ENCODE peak calls at places on chromosome 19, in ten cellular contexts. One of them, this sample, is unnamed.

GRCh38 chr19:38735257-38735686 is 9.0 kb downstream of the CAPN12 start:
- DNase-seq in stomach: peak
- DNase-seq in fibroblast of pulmonary artery: no peak
- DNase-seq in cardiac fibroblast: no peak
- DNase-seq in uterus: peak
- DNase-seq in HCT116: no peak
- DNase-seq in upper lobe of left lung: peak
- DNase-seq in pancreas: peak
- DNase-seq in thyroid gland: no peak
- DNase-seq in GM23338: peak
- DNase-seq in this sample: peak

GRCh38 chr19:19817357-19817756 is 4.2 kb downstream of the ZNF506 start:
- DNase-seq in stomach: no peak
- DNase-seq in fibroblast of pulmonary artery: no peak
- DNase-seq in cardiac fibroblast: no peak
- DNase-seq in uterus: no peak
- DNase-seq in HCT116: no peak
- DNase-seq in upper lobe of left lung: no peak
- DNase-seq in pancreas: no peak
- DNase-seq in thyroid gland: no peak
- DNase-seq in GM23338: no peak
- DNase-seq in this sample: no peak

GRCh38 chr19:53057904-53058579 is 13.5 kb downstream of the ERVV-2 start:
- DNase-seq in stomach: no peak
- DNase-seq in fibroblast of pulmonary artery: no peak
- DNase-seq in cardiac fibroblast: no peak
- DNase-seq in uterus: no peak
- DNase-seq in HCT116: no peak
- DNase-seq in upper lobe of left lung: peak
- DNase-seq in pancreas: peak
- DNase-seq in thyroid gland: peak
- DNase-seq in GM23338: peak
- DNase-seq in this sample: no peak

GRCh38 chr19:32404939-32405430 is 585 bp upstream of the DPY19L3 start:
- DNase-seq in stomach: peak
- DNase-seq in fibroblast of pulmonary artery: peak
- DNase-seq in cardiac fibroblast: peak
- DNase-seq in uterus: peak
- DNase-seq in HCT116: no peak
- DNase-seq in upper lobe of left lung: peak
- DNase-seq in pancreas: peak
- DNase-seq in thyroid gland: peak
- DNase-seq in GM23338: no peak
- DNase-seq in this sample: peak

GRCh38 chr19:45515081-45515624 is 7.9 kb downstream of the VASP start:
- DNase-seq in stomach: no peak
- DNase-seq in fibroblast of pulmonary artery: no peak
- DNase-seq in cardiac fibroblast: no peak
- DNase-seq in uterus: no peak
- DNase-seq in HCT116: no peak
- DNase-seq in upper lobe of left lung: no peak
- DNase-seq in pancreas: no peak
- DNase-seq in thyroid gland: no peak
- DNase-seq in GM23338: no peak
- DNase-seq in this sample: peak

GRCh38 chr19:33459220-33459619 is 62.4 kb downstream of the PEPD start:
- DNase-seq in stomach: no peak
- DNase-seq in fibroblast of pulmonary artery: no peak
- DNase-seq in cardiac fibroblast: no peak
- DNase-seq in uterus: no peak
- DNase-seq in HCT116: no peak
- DNase-seq in upper lobe of left lung: no peak
- DNase-seq in pancreas: no peak
- DNase-seq in thyroid gland: no peak
- DNase-seq in GM23338: no peak
- DNase-seq in this sample: no peak

GRCh38 chr19:54325194-54325621 is 12.2 kb upstream of the LILRA5 start:
- DNase-seq in stomach: no peak
- DNase-seq in fibroblast of pulmonary artery: peak
- DNase-seq in cardiac fibroblast: peak
- DNase-seq in uterus: no peak
- DNase-seq in HCT116: peak
- DNase-seq in upper lobe of left lung: no peak
- DNase-seq in pancreas: no peak
- DNase-seq in thyroid gland: no peak
- DNase-seq in GM23338: peak
- DNase-seq in this sample: no peak

GRCh38 chr19:46621191-46622117 is 3.4 kb downstream of the PTGIR start:
- DNase-seq in stomach: no peak
- DNase-seq in fibroblast of pulmonary artery: no peak
- DNase-seq in cardiac fibroblast: no peak
- DNase-seq in uterus: no peak
- DNase-seq in HCT116: no peak
- DNase-seq in upper lobe of left lung: no peak
- DNase-seq in pancreas: peak
- DNase-seq in thyroid gland: no peak
- DNase-seq in GM23338: peak
- DNase-seq in this sample: no peak

GRCh38 chr19:7731218-7731595 is 703 bp downstream of the CLEC4G start:
- DNase-seq in stomach: no peak
- DNase-seq in fibroblast of pulmonary artery: no peak
- DNase-seq in cardiac fibroblast: no peak
- DNase-seq in uterus: no peak
- DNase-seq in HCT116: no peak
- DNase-seq in upper lobe of left lung: peak
- DNase-seq in pancreas: no peak
- DNase-seq in thyroid gland: no peak
- DNase-seq in GM23338: no peak
- DNase-seq in this sample: no peak

GRCh38 chr19:33386361-33386858 is 12.9 kb downstream of the CEBPG start:
- DNase-seq in stomach: no peak
- DNase-seq in fibroblast of pulmonary artery: no peak
- DNase-seq in cardiac fibroblast: no peak
- DNase-seq in uterus: no peak
- DNase-seq in HCT116: no peak
- DNase-seq in upper lobe of left lung: peak
- DNase-seq in pancreas: no peak
- DNase-seq in thyroid gland: peak
- DNase-seq in GM23338: no peak
- DNase-seq in this sample: no peak

GRCh38 chr19:54035215-54036178 is 28.2 kb downstream of the VSTM1 start:
- DNase-seq in stomach: no peak
- DNase-seq in fibroblast of pulmonary artery: peak
- DNase-seq in cardiac fibroblast: peak
- DNase-seq in uterus: no peak
- DNase-seq in HCT116: no peak
- DNase-seq in upper lobe of left lung: no peak
- DNase-seq in pancreas: no peak
- DNase-seq in thyroid gland: no peak
- DNase-seq in GM23338: peak
- DNase-seq in this sample: no peak

GRCh38 chr19:47097396-47098217 is 16.0 kb downstream of the ZC3H4 start:
- DNase-seq in stomach: peak
- DNase-seq in fibroblast of pulmonary artery: no peak
- DNase-seq in cardiac fibroblast: no peak
- DNase-seq in uterus: no peak
- DNase-seq in HCT116: no peak
- DNase-seq in upper lobe of left lung: no peak
- DNase-seq in pancreas: peak
- DNase-seq in thyroid gland: peak
- DNase-seq in GM23338: no peak
- DNase-seq in this sample: peak

DNA sequence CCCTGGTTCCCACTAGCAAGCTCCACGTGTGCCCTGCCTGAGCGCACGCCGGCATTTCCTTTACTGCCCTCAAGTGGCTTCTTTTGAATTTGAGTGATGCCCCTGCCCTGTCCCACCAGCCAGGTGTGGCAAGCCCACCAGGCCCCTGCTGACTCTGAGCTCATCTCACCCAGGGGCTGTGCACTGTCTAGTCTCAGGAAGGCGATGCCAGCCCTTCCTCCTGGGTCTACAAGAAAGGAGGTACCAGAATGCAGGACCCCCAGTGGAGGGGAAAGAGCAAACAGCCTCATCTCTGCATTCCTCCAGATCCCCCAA is 17.3 kb upstream of the EPHX3 start:
- DNase-seq in stomach: no peak
- DNase-seq in fibroblast of pulmonary artery: no peak
- DNase-seq in cardiac fibroblast: no peak
- DNase-seq in uterus: no peak
- DNase-seq in HCT116: no peak
- DNase-seq in upper lobe of left lung: no peak
- DNase-seq in pancreas: no peak
- DNase-seq in thyroid gland: no peak
- DNase-seq in GM23338: no peak
- DNase-seq in this sample: no peak
- H3K4me3 ChIP-seq in stomach: no peak
- H3K4me3 ChIP-seq in fibroblast of pulmonary artery: no peak
- H3K4me3 ChIP-seq in cardiac fibroblast: no peak
- H3K4me3 ChIP-seq in uterus: no peak
- H3K4me3 ChIP-seq in HCT116: no peak
- H3K4me3 ChIP-seq in upper lobe of left lung: no peak
- H3K4me3 ChIP-seq in pancreas: no peak
- H3K4me3 ChIP-seq in thyroid gland: no peak
- H3K4me3 ChIP-seq in GM23338: no peak
- H3K4me3 ChIP-seq in this sample: no peak

GRCh38 chr19:10471909-10472308 is 31.2 kb downstream of the KEAP1 start:
- DNase-seq in stomach: no peak
- DNase-seq in fibroblast of pulmonary artery: peak
- DNase-seq in cardiac fibroblast: peak
- DNase-seq in uterus: no peak
- DNase-seq in HCT116: no peak
- DNase-seq in upper lobe of left lung: no peak
- DNase-seq in pancreas: no peak
- DNase-seq in thyroid gland: no peak
- DNase-seq in GM23338: peak
- DNase-seq in this sample: no peak
- TF ChIP-seq CTCF in stomach: no peak
- TF ChIP-seq CTCF in fibroblast of pulmonary artery: peak
- TF ChIP-seq CTCF in cardiac fibroblast: peak
- TF ChIP-seq CTCF in uterus: no peak
- TF ChIP-seq CTCF in HCT116: peak
- TF ChIP-seq CTCF in upper lobe of left lung: no peak
- TF ChIP-seq CTCF in pancreas: no peak
- TF ChIP-seq CTCF in thyroid gland: peak
- TF ChIP-seq CTCF in GM23338: peak
- TF ChIP-seq CTCF in this sample: no peak

GRCh38 chr19:58581227-58582141 is 8.3 kb upstream of the MZF1 start:
- DNase-seq in stomach: peak
- DNase-seq in fibroblast of pulmonary artery: peak
- DNase-seq in cardiac fibroblast: peak
- DNase-seq in uterus: peak
- DNase-seq in HCT116: peak
- DNase-seq in upper lobe of left lung: peak
- DNase-seq in pancreas: peak
- DNase-seq in thyroid gland: peak
- DNase-seq in GM23338: peak
- DNase-seq in this sample: peak

GRCh38 chr19:58579473-58580142 is 6.5 kb upstream of the MZF1 start:
- DNase-seq in stomach: no peak
- DNase-seq in fibroblast of pulmonary artery: no peak
- DNase-seq in cardiac fibroblast: no peak
- DNase-seq in uterus: no peak
- DNase-seq in HCT116: no peak
- DNase-seq in upper lobe of left lung: no peak
- DNase-seq in pancreas: no peak
- DNase-seq in thyroid gland: no peak
- DNase-seq in GM23338: no peak
- DNase-seq in this sample: no peak

GRCh38 chr19:58575183-58576041 is 2.3 kb upstream of the MZF1 start:
- DNase-seq in stomach: peak
- DNase-seq in fibroblast of pulmonary artery: peak
- DNase-seq in cardiac fibroblast: peak
- DNase-seq in uterus: peak
- DNase-seq in HCT116: peak
- DNase-seq in upper lobe of left lung: peak
- DNase-seq in pancreas: peak
- DNase-seq in thyroid gland: peak
- DNase-seq in GM23338: peak
- DNase-seq in this sample: peak

GRCh38 chr19:58578430-58578925 is 5.3 kb upstream of the MZF1 start:
- DNase-seq in stomach: no peak
- DNase-seq in fibroblast of pulmonary artery: no peak
- DNase-seq in cardiac fibroblast: no peak
- DNase-seq in uterus: no peak
- DNase-seq in HCT116: no peak
- DNase-seq in upper lobe of left lung: no peak
- DNase-seq in pancreas: no peak
- DNase-seq in thyroid gland: no peak
- DNase-seq in GM23338: no peak
- DNase-seq in this sample: no peak

DNA sequence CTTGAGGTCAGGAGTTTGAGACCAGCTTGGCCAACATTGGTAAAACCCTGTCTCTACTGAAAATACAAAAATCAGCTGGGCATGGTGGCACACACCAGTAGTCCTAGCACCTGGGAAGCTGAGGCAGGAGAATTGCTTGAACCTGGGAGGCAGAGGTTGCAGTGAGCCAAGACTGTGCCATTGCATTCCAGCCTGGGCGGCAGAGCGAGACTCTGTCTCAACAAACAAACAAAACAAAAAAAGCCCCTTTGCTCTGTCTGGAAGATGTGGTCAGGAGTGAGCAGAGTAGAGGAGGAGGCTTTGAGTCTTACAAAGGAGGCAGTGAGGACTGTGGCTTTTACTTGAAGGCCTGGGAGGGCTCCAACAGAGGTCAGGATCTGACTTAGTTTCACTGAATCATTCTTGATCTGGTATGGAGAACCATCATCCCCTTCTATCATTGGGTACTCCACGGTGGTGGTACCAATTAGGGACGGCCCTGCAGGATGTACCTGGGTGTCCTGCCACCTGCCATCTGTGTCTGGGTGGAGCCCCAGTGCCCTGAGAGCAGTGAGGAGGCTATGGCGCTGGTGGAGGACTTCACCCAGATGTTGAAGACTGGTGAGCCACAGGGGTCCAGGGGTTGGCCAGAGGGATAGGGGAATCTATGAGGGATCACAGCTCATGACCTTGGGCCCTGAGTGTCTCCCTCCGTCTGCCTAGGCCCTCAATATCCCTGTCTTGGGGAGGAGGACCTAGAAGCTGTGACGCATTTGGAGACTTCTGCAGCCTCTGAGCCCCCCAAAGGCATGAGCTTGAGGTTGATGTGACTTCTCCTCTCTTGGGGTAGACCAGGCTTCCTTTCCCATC is 4.7 kb upstream of the MZF1 start:
- DNase-seq in stomach: no peak
- DNase-seq in fibroblast of pulmonary artery: no peak
- DNase-seq in cardiac fibroblast: no peak
- DNase-seq in uterus: no peak
- DNase-seq in HCT116: no peak
- DNase-seq in upper lobe of left lung: no peak
- DNase-seq in pancreas: peak
- DNase-seq in thyroid gland: no peak
- DNase-seq in GM23338: no peak
- DNase-seq in this sample: peak
- H3K4me3 ChIP-seq in stomach: no peak
- H3K4me3 ChIP-seq in fibroblast of pulmonary artery: no peak
- H3K4me3 ChIP-seq in cardiac fibroblast: no peak
- H3K4me3 ChIP-seq in uterus: no peak
- H3K4me3 ChIP-seq in HCT116: no peak
- H3K4me3 ChIP-seq in upper lobe of left lung: no peak
- H3K4me3 ChIP-seq in pancreas: no peak
- H3K4me3 ChIP-seq in thyroid gland: no peak
- H3K4me3 ChIP-seq in GM23338: no peak
- H3K4me3 ChIP-seq in this sample: no peak

GRCh38 chr19:13100871-13101589 is 1.6 kb downstream of the LYL1 start:
- DNase-seq in stomach: no peak
- DNase-seq in fibroblast of pulmonary artery: no peak
- DNase-seq in cardiac fibroblast: no peak
- DNase-seq in uterus: peak
- DNase-seq in HCT116: no peak
- DNase-seq in upper lobe of left lung: no peak
- DNase-seq in pancreas: no peak
- DNase-seq in thyroid gland: no peak
- DNase-seq in GM23338: peak
- DNase-seq in this sample: peak
- TF ChIP-seq CTCF in stomach: no peak
- TF ChIP-seq CTCF in fibroblast of pulmonary artery: peak
- TF ChIP-seq CTCF in cardiac fibroblast: peak
- TF ChIP-seq CTCF in uterus: no peak
- TF ChIP-seq CTCF in HCT116: peak
- TF ChIP-seq CTCF in upper lobe of left lung: peak
- TF ChIP-seq CTCF in pancreas: no peak
- TF ChIP-seq CTCF in thyroid gland: peak
- TF ChIP-seq CTCF in GM23338: peak
- TF ChIP-seq CTCF in this sample: no peak